ENCODE peak calls at places on chromosome 21, in seven cellular contexts. G is A549; Z is CD4-positive, CD25-positive, alpha-beta regulatory T cell; E is neural progenitor cell; J is BE2C; M is cardiac muscle cell; S is HCT116. L is an unnamed sample.

GRCh38 chr21:37659874-37660273 is 256.4 kb downstream of the KCNJ6 start:
- DNase-seq in E (no peak), Z (no peak), M (no peak), J (no peak), G (no peak), S (no peak), L (peak; percentile 18)

GRCh38 chr21:35932232-35932911 is 128.0 kb downstream of the SETD4 start:
- DNase-seq in E (no peak), J (no peak), G (peak; percentile 13), S (peak; percentile 91), Z (peak; percentile 50), M (peak; percentile 91), L (no peak)

GRCh38 chr21:36704958-36705678 is 6.2 kb downstream of the SIM2 start:
- DNase-seq in J (no peak), Z (no peak), E (peak; percentile 47), G (no peak), M (no peak), S (no peak), L (no peak)

GRCh38 chr21:17513214-17514123 is 626 bp downstream of the CXADR start:
- DNase-seq in G (peak; percentile 21), M (peak; percentile 39), E (peak; percentile 71), J (peak; percentile 48), Z (peak; percentile 19), S (no peak), L (peak; percentile 46)

GRCh38 chr21:42991992-42992740 is 17.8 kb downstream of the PKNOX1 start:
- DNase-seq in G (no peak), J (no peak), E (no peak), Z (no peak), S (no peak), M (peak; percentile 95), L (no peak)

GRCh38 chr21:10511116-10511515 is 10.3 kb upstream of the TPTE start:
- DNase-seq in E (no peak), J (no peak), M (no peak), Z (no peak), S (no peak), G (no peak), L (no peak)

GRCh38 chr21:36403713-36404112 is 18.5 kb downstream of the CHAF1B start:
- DNase-seq in J (no peak), S (no peak), M (no peak), Z (no peak), E (no peak), G (no peak), L (no peak)

GRCh38 chr21:23853796-23854379 is 1753.4 kb downstream of the MRPL39 start:
- DNase-seq in E (no peak), Z (peak; percentile 55), G (peak; percentile 1), M (peak; percentile 3), S (no peak), J (peak; percentile 10), L (no peak)

GRCh38 chr21:8991088-8991907 is 1530.1 kb upstream of the TPTE start:
- DNase-seq in G (peak; percentile 95), Z (no peak), J (peak; percentile 79), S (no peak), M (no peak), E (no peak), L (no peak)

GRCh38 chr21:41765393-41765950 is 1.4 kb downstream of the RIPK4 start:
- DNase-seq in Z (no peak), S (no peak), J (no peak), M (no peak), G (no peak), E (no peak), L (no peak)

GRCh38 chr21:41766051-41766882 is 585 bp downstream of the RIPK4 start:
- DNase-seq in Z (no peak), J (no peak), E (peak; percentile 70), G (no peak), M (peak; percentile 30), S (no peak), L (no peak)

GRCh38 chr21:41767606-41768370 is 936 bp upstream of the RIPK4 start:
- DNase-seq in J (no peak), M (no peak), Z (peak; percentile 34), E (peak; percentile 71), G (peak; percentile 50), S (no peak), L (peak; percentile 37)

GRCh38 chr21:41768371-41769042 is 1.7 kb upstream of the RIPK4 start:
- DNase-seq in S (peak; percentile 32), G (peak; percentile 80), Z (peak; percentile 43), J (no peak), M (peak; percentile 51), E (peak; percentile 67), L (peak; percentile 93)

DNA sequence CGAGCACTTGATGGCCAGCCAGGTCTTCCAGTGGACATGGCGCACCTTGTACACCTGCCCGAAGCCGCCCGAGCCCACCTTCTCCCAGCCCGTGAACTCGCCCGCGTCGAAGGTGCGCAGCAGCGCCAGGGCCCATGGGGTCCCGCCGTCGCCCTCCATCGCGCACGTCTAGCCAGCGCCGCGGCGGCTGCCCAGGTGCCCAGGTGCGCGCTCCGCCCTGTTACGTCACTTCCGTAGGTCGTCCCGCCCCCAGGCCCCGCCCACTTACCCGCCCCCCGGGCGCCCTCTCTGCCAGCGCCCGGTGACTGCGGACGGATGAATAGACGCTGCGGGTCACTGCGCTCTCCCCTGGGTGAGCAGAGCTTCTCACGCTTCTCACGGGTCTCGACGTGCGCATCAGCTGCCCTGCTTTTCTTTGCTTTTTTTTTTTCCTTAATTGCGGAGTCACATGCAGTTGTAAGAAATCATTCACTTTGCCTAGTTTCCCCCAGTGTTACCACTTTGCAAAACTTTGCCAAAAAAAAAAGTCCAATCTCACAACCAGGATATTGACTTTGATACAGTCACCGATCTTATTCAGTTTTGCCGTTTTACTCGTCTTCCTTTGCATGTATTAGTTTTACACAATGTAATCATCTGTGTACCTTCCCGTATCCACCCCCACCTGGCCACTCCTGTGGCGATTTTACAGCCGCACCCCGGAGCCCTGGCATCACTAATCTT is at the start of gene RIPK4:
- DNase-seq in G (peak; percentile 76), S (peak; percentile 73), J (no peak), Z (peak; percentile 67), M (no peak), E (peak; percentile 84), L (peak; percentile 93)
- H3K4me1 ChIP-seq in G (peaks cover 42% of the 10 kb centered on the region), S (peaks cover 43% of the 10 kb centered on the region), J (no peaks in the 10 kb centered on the region), Z (peaks cover 32% of the 10 kb centered on the region), M (peaks cover 19% of the 10 kb centered on the region), E (peaks cover 51% of the 10 kb centered on the region), L (peaks cover 55% of the 10 kb centered on the region)

GRCh38 chr21:34522284-34522683 is 10.3 kb upstream of the KCNE1 start:
- DNase-seq in E (no peak), J (no peak), S (no peak), Z (no peak), G (no peak), M (no peak), L (peak; percentile 71)

GRCh38 chr21:34519694-34520093 is 7.7 kb upstream of the KCNE1 start:
- DNase-seq in E (no peak), J (no peak), M (no peak), Z (no peak), G (no peak), S (no peak), L (no peak)

GRCh38 chr21:34519013-34519412 is 7.0 kb upstream of the KCNE1 start:
- DNase-seq in M (no peak), G (no peak), Z (no peak), E (no peak), S (no peak), J (no peak), L (no peak)

GRCh38 chr21:34521561-34521960 is 9.6 kb upstream of the KCNE1 start:
- DNase-seq in M (no peak), E (no peak), S (no peak), J (no peak), Z (no peak), G (no peak), L (no peak)

GRCh38 chr21:34520769-34521508 is 8.9 kb upstream of the KCNE1 start:
- DNase-seq in Z (no peak), J (no peak), E (no peak), M (no peak), S (no peak), G (no peak), L (no peak)
- H3K4me1 ChIP-seq in Z (no peaks in the 10 kb centered on the region), J (no peaks in the 10 kb centered on the region), E (peaks cover 24% of the 10 kb centered on the region), M (peaks cover 14% of the 10 kb centered on the region), S (peaks cover 10% of the 10 kb centered on the region), G (peaks cover 38% of the 10 kb centered on the region), L (peaks cover 30% of the 10 kb centered on the region)

GRCh38 chr21:33236013-33236686 is 6.4 kb downstream of the IFNAR2 start:
- DNase-seq in J (no peak), M (no peak), E (no peak), Z (no peak), S (no peak), G (no peak), L (no peak)

GRCh38 chr21:33237446-33237845 is 7.7 kb downstream of the IFNAR2 start:
- DNase-seq in Z (no peak), S (no peak), J (no peak), E (no peak), M (peak; percentile 57), G (no peak), L (no peak)

GRCh38 chr21:33238565-33239255 is 9.0 kb downstream of the IFNAR2 start:
- DNase-seq in Z (peak; percentile 84), G (no peak), J (no peak), E (no peak), S (no peak), M (no peak), L (no peak)

GRCh38 chr21:33236799-33237198 is 7.1 kb downstream of the IFNAR2 start:
- DNase-seq in Z (no peak), G (no peak), J (no peak), E (no peak), S (no peak), M (peak; percentile 46), L (no peak)

DNA sequence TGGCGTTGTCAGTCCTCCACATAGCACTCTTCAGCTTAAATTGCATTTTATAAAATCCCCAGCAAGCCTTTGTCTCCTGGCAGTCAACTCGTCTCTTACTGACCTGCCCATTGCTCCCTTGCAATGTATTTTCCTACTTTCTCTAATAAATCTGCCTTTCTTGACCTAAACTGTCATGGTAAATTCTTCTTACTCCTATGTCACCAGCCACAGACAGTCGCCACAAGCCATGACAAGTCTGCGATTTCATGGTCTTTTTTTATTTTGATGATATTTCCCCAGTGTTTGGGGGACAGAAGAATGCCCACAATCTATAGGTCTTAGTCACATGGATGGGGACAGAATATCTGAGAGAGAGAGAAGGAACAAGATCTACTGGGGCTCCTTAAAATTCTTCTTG is 8.4 kb downstream of the IFNAR2 start:
- DNase-seq in Z (no peak), E (no peak), J (no peak), M (no peak), S (no peak), G (no peak), L (no peak)
- H3K4me1 ChIP-seq in Z (peaks cover 93% of the 10 kb centered on the region), E (no peaks in the 10 kb centered on the region), J (no peaks in the 10 kb centered on the region), M (peaks cover 4% of the 10 kb centered on the region), S (no peaks in the 10 kb centered on the region), G (peaks cover 8% of the 10 kb centered on the region), L (peaks cover 16% of the 10 kb centered on the region)

GRCh38 chr21:31396399-31396798 is 52.3 kb upstream of the TIAM1 start:
- DNase-seq in J (no peak), E (no peak), S (no peak), Z (no peak), M (no peak), G (no peak), L (no peak)

GRCh38 chr21:31397515-31397926 is 53.5 kb upstream of the TIAM1 start:
- DNase-seq in E (no peak), Z (no peak), S (no peak), M (peak; percentile 58), J (peak; percentile 40), G (no peak), L (no peak)

GRCh38 chr21:31398574-31398973 is 54.5 kb upstream of the TIAM1 start:
- DNase-seq in S (no peak), Z (peak; percentile 26), G (no peak), E (no peak), J (no peak), M (no peak), L (no peak)

GRCh38 chr21:31395268-31395667 is 51.2 kb upstream of the TIAM1 start:
- DNase-seq in J (no peak), S (no peak), Z (no peak), E (no peak), M (no peak), G (no peak), L (no peak)

GRCh38 chr21:31397939-31398338 is 53.9 kb upstream of the TIAM1 start:
- DNase-seq in S (no peak), E (peak; percentile 27), G (no peak), M (no peak), J (no peak), Z (peak; percentile 81), L (no peak)
- H3K4me1 ChIP-seq in S (peaks cover 13% of the 10 kb centered on the region), E (peaks cover 25% of the 10 kb centered on the region), G (no peaks in the 10 kb centered on the region), M (peaks cover 8% of the 10 kb centered on the region), J (no peaks in the 10 kb centered on the region), Z (peaks cover 22% of the 10 kb centered on the region), L (no peaks in the 10 kb centered on the region)

L was measured in Caco-2.